ENCODE peak calls at places on chromosome 21, in seven cellular contexts. One of them, this sample, is unnamed.

GRCh38 chr21:45456014-45456835 is 51.3 kb downstream of the COL18A1 start:
- DNase-seq in activated T-cell treated with anti-CD3 and anti-CD28 coated beads, Interleukin-2, amount 50 U/mL, for 4 hours: no peak
- DNase-seq in NCI-H1092: no peak
- DNase-seq in fibroblast of the aortic adventitia: no peak
- DNase-seq in NCI-H446: no peak
- DNase-seq in activated naive CD8-positive, alpha-beta T cell treated with anti-CD3 and anti-CD28 coated beads, Interleukin-2, amount 50 U/mL, for 24 hours: no peak
- DNase-seq in NCI-H524 treated with DMSO at 0.1 percent for 48 hours: no peak
- DNase-seq in this sample: no peak

GRCh38 chr21:31011412-31011811 is 26.9 kb downstream of the KRTAP19-8 start:
- DNase-seq in activated naive CD8-positive, alpha-beta T cell treated with anti-CD3 and anti-CD28 coated beads, Interleukin-2, amount 50 U/mL, for 24 hours: no peak
- DNase-seq in NCI-H524 treated with DMSO at 0.1 percent for 48 hours: no peak
- DNase-seq in activated T-cell treated with anti-CD3 and anti-CD28 coated beads, Interleukin-2, amount 50 U/mL, for 4 hours: no peak
- DNase-seq in NCI-H446: no peak
- DNase-seq in fibroblast of the aortic adventitia: no peak
- DNase-seq in NCI-H1092: no peak
- DNase-seq in this sample: no peak

GRCh38 chr21:36504067-36505058 is 24.4 kb upstream of the CLDN14 start:
- DNase-seq in activated naive CD8-positive, alpha-beta T cell treated with anti-CD3 and anti-CD28 coated beads, Interleukin-2, amount 50 U/mL, for 24 hours: peak
- DNase-seq in fibroblast of the aortic adventitia: peak
- DNase-seq in NCI-H524 treated with DMSO at 0.1 percent for 48 hours: no peak
- DNase-seq in NCI-H1092: peak
- DNase-seq in activated T-cell treated with anti-CD3 and anti-CD28 coated beads, Interleukin-2, amount 50 U/mL, for 4 hours: peak
- DNase-seq in NCI-H446: no peak
- DNase-seq in this sample: no peak

GRCh38 chr21:25441835-25442234 is 165.4 kb downstream of the MRPL39 start:
- DNase-seq in NCI-H1092: no peak
- DNase-seq in activated naive CD8-positive, alpha-beta T cell treated with anti-CD3 and anti-CD28 coated beads, Interleukin-2, amount 50 U/mL, for 24 hours: no peak
- DNase-seq in activated T-cell treated with anti-CD3 and anti-CD28 coated beads, Interleukin-2, amount 50 U/mL, for 4 hours: no peak
- DNase-seq in NCI-H524 treated with DMSO at 0.1 percent for 48 hours: no peak
- DNase-seq in fibroblast of the aortic adventitia: no peak
- DNase-seq in NCI-H446: no peak
- DNase-seq in this sample: no peak

GRCh38 chr21:20882462-20883415 is 115.5 kb upstream of the NCAM2 start:
- DNase-seq in NCI-H1092: peak
- DNase-seq in activated T-cell treated with anti-CD3 and anti-CD28 coated beads, Interleukin-2, amount 50 U/mL, for 4 hours: no peak
- DNase-seq in fibroblast of the aortic adventitia: peak
- DNase-seq in activated naive CD8-positive, alpha-beta T cell treated with anti-CD3 and anti-CD28 coated beads, Interleukin-2, amount 50 U/mL, for 24 hours: peak
- DNase-seq in NCI-H446: peak
- DNase-seq in NCI-H524 treated with DMSO at 0.1 percent for 48 hours: no peak
- DNase-seq in this sample: no peak

GRCh38 chr21:17250651-17251294 is 262.1 kb upstream of the CXADR start:
- DNase-seq in NCI-H524 treated with DMSO at 0.1 percent for 48 hours: no peak
- DNase-seq in NCI-H446: no peak
- DNase-seq in activated T-cell treated with anti-CD3 and anti-CD28 coated beads, Interleukin-2, amount 50 U/mL, for 4 hours: no peak
- DNase-seq in fibroblast of the aortic adventitia: no peak
- DNase-seq in activated naive CD8-positive, alpha-beta T cell treated with anti-CD3 and anti-CD28 coated beads, Interleukin-2, amount 50 U/mL, for 24 hours: no peak
- DNase-seq in NCI-H1092: peak
- DNase-seq in this sample: peak

GRCh38 chr21:32336711-32337110 is 38.1 kb downstream of the MRAP start:
- DNase-seq in NCI-H524 treated with DMSO at 0.1 percent for 48 hours: peak
- DNase-seq in NCI-H1092: no peak
- DNase-seq in activated T-cell treated with anti-CD3 and anti-CD28 coated beads, Interleukin-2, amount 50 U/mL, for 4 hours: no peak
- DNase-seq in activated naive CD8-positive, alpha-beta T cell treated with anti-CD3 and anti-CD28 coated beads, Interleukin-2, amount 50 U/mL, for 24 hours: no peak
- DNase-seq in NCI-H446: no peak
- DNase-seq in fibroblast of the aortic adventitia: no peak
- DNase-seq in this sample: peak

GRCh38 chr21:44791993-44792392 is 9.6 kb downstream of the UBE2G2 start:
- DNase-seq in activated T-cell treated with anti-CD3 and anti-CD28 coated beads, Interleukin-2, amount 50 U/mL, for 4 hours: no peak
- DNase-seq in NCI-H1092: no peak
- DNase-seq in fibroblast of the aortic adventitia: no peak
- DNase-seq in activated naive CD8-positive, alpha-beta T cell treated with anti-CD3 and anti-CD28 coated beads, Interleukin-2, amount 50 U/mL, for 24 hours: no peak
- DNase-seq in NCI-H446: no peak
- DNase-seq in NCI-H524 treated with DMSO at 0.1 percent for 48 hours: no peak
- DNase-seq in this sample: no peak

GRCh38 chr21:41247561-41247968 is 69.0 kb upstream of the FAM3B start:
- DNase-seq in NCI-H524 treated with DMSO at 0.1 percent for 48 hours: no peak
- DNase-seq in fibroblast of the aortic adventitia: peak
- DNase-seq in activated T-cell treated with anti-CD3 and anti-CD28 coated beads, Interleukin-2, amount 50 U/mL, for 4 hours: no peak
- DNase-seq in NCI-H446: no peak
- DNase-seq in activated naive CD8-positive, alpha-beta T cell treated with anti-CD3 and anti-CD28 coated beads, Interleukin-2, amount 50 U/mL, for 24 hours: no peak
- DNase-seq in NCI-H1092: peak
- DNase-seq in this sample: peak

This sample was measured in astrocyte.